ENCODE peak calls at places on chromosomes 12 and 14, in nine cellular contexts. B is type B pancreatic cell, C is astrocyte of the cerebellum, L is tibial artery, S is fibroblast of pulmonary artery, I is psoas muscle, W is A549, H is neural progenitor cell, O is hepatocyte. Y is an unnamed sample.

GRCh38 chr12:46372852-46373302 is 304 bp upstream of the SLC38A2 start:
- DNase-seq in B (no peak), C (no peak), L (no peak), S (no peak), I (no peak), W (no peak), H (no peak), O (no peak), Y (no peak)

GRCh38 chr12:125220404-125221273 is 155.4 kb downstream of the AACS start:
- DNase-seq in B (no peak), C (peak; percentile 41), L (no peak), S (peak; percentile 3), I (no peak), W (no peak), H (no peak), O (no peak), Y (no peak)

GRCh38 chr14:98304574-98304973 is 967.4 kb downstream of the BCL11B start:
- DNase-seq in B (no peak), C (no peak), L (no peak), S (no peak), I (no peak), W (no peak), H (no peak), O (no peak), Y (no peak)

GRCh38 chr12:7374423-7375144 is 69.4 kb downstream of the CD163L1 start:
- DNase-seq in B (no peak), C (no peak), L (peak; percentile 40), S (peak; percentile 7), I (peak; percentile 41), W (peak; percentile 56), H (peak; percentile 70), O (peak; percentile 37), Y (no peak)

GRCh38 chr12:66964629-66965028 is 285.8 kb upstream of the GRIP1 start:
- DNase-seq in B (no peak), C (peak; percentile 82), L (no peak), S (peak; percentile 6), I (no peak), W (no peak), H (no peak), O (no peak), Y (no peak)

GRCh38 chr14:104184911-104185499 is 46.6 kb downstream of the KIF26A start:
- DNase-seq in B (no peak), C (no peak), L (no peak), S (peak; percentile 25), I (no peak), W (no peak), H (no peak), O (peak; percentile 52), Y (no peak)

GRCh38 chr12:132163041-132163910 is 19.0 kb downstream of the NOC4L start:
- DNase-seq in B (no peak), C (no peak), L (no peak), S (no peak), I (peak; percentile 42), W (no peak), H (no peak), O (no peak), Y (no peak)

GRCh38 chr14:67620217-67620789 is 583 bp downstream of the ARG2 start:
- DNase-seq in B (no peak), C (no peak), L (no peak), S (peak; percentile 7), I (no peak), W (peak; percentile 21), H (peak; percentile 86), O (peak; percentile 50), Y (no peak)

DNA sequence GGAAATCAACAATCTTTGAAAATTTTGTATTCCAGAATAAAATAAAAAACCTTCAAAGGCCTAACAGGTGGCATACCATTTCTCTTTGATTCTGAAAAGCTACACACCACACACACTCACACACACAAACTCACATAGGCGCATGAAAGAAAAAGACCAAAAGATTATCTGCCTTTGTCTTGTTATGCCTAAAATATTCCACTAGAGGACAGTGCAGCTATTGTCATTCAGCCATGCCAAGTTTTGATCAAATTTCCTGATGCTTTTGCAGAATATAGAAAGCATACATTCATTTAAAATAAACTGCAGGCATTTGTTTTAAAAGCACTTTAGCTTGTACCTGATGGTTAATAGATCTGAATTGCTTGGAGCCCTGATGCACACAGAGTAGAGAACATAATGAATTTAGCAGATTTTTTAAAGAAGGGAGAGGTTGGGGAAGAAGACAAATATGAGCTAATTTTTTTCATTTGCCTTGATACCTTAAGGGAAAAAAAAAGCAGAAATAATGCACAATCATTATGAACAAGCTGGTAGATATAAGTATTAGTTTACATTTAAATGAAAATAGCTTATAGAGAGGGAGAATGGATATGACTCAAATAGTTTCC is 1766.9 kb upstream of the SEL1L start:
- DNase-seq in B (no peak), C (peak; percentile 19), L (no peak), S (peak; percentile 60), I (no peak), W (no peak), H (peak; percentile 39), O (peak; percentile 60), Y (peak; percentile 15)
- TF ChIP-seq CTCF in B (peak; percentile 91), C (peak; percentile 92), L (peak; percentile 82), S (peak; percentile 98), I (peak; percentile 57), W (peak; percentile 56), H (peak; percentile 88), O (peak; percentile 88), Y (peak; percentile 69)

GRCh38 chr12:98840325-98840724 is 195.2 kb downstream of the APAF1 start:
- DNase-seq in B (no peak), C (no peak), L (no peak), S (no peak), I (no peak), W (no peak), H (no peak), O (no peak), Y (no peak)

DNA sequence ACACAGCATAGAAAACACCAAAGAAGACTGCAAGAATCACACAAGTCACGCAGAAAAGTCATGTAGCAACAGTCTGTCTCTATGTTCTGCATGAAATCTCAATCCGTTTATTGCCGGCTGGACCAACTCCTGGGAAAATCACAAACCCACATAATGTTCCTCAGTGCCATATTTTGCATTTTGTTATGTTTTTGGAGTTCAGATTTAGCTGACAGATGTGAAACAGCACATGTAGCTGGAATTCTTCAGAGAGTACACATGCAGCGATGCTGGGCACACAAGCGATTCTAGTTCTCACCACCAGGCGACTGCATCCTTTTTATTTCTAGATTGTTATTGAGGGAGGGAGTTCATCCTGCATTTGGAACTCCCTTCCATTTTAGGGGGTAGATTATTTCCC is 193.2 kb downstream of the APAF1 start:
- DNase-seq in B (no peak), C (peak; percentile 32), L (no peak), S (peak; percentile 2), I (no peak), W (no peak), H (no peak), O (no peak), Y (no peak)
- TF ChIP-seq CTCF in B (peak; percentile 69), C (peak; percentile 66), L (peak; percentile 11), S (peak; percentile 37), I (no peak), W (no peak), H (peak; percentile 55), O (peak; percentile 5), Y (peak; percentile 36)

GRCh38 chr12:123238330-123238682 is 5.1 kb downstream of the MTRFR start:
- DNase-seq in B (no peak), C (no peak), L (no peak), S (no peak), I (no peak), W (no peak), H (no peak), O (no peak), Y (no peak)
- TF ChIP-seq CTCF in B (peak; percentile 18), C (no peak), L (no peak), S (no peak), I (no peak), W (no peak), H (no peak), O (no peak), Y (no peak)

DNA sequence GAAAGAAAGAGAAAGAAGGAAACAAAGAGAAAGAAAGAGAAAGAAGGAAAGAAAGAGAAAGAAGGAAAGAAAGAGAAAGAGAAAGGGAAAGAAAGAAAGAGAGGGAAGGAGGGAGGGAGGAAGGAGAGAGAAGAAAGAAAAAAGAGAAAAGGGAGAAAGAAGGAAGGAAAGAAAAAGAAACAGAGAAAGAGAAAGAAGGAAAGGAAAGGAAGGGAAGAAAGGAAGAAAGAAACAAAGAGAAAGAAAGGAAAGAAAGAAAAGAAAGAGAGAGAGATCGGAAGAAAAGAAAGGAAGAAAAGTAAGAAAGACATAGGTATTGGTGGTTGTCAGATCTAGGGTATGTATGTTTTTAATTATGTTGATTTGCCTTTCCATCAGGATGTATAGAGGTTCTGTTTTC is 342.3 kb downstream of the FOXG1 start:
- DNase-seq in B (no peak), C (no peak), L (no peak), S (no peak), I (no peak), W (no peak), H (no peak), O (no peak), Y (no peak)
- TF ChIP-seq CTCF in B (no peak), C (no peak), L (no peak), S (no peak), I (no peak), W (no peak), H (no peak), O (no peak), Y (no peak)

GRCh38 chr14:71011479-71011878 is 104.2 kb downstream of the PCNX1 start:
- DNase-seq in B (no peak), C (no peak), L (no peak), S (peak; percentile 30), I (no peak), W (no peak), H (no peak), O (no peak), Y (no peak)
- TF ChIP-seq CTCF in B (peak; percentile 25), C (peak; percentile 19), L (no peak), S (peak; percentile 49), I (no peak), W (peak; percentile 32), H (peak; percentile 27), O (peak; percentile 22), Y (no peak)

Y was measured in HFF-Myc.